ENCODE peak calls at places on chromosome 16, in seven cellular contexts. Z is IMR-90, H is transverse colon, M is Peyer's patch, N is ovary, P is tibial nerve, X is lower leg skin. G is an unnamed sample.

GRCh38 chr16:12500771-12501170 is 302.9 kb downstream of the CPPED1 start:
- DNase-seq in Z (no peak), H (peak), M (peak), N (no peak), P (no peak), X (peak), G (no peak)

GRCh38 chr16:1493746-1494094 is 560 bp downstream of the TELO2 start:
- DNase-seq in Z (no peak), H (no peak), M (no peak), N (no peak), P (no peak), X (no peak), G (peak)

GRCh38 chr16:48117217-48118105 is 38.3 kb downstream of the ABCC12 start:
- DNase-seq in Z (no peak), H (peak), M (no peak), N (no peak), P (no peak), X (no peak), G (peak)

GRCh38 chr16:23434380-23434779 is 18.6 kb downstream of the COG7 start:
- DNase-seq in Z (peak), H (no peak), M (no peak), N (no peak), P (no peak), X (no peak), G (peak)

GRCh38 chr16:25135239-25135878 is 23.8 kb downstream of the LCMT1 start:
- DNase-seq in Z (peak), H (peak), M (no peak), N (no peak), P (no peak), X (no peak), G (no peak)

GRCh38 chr16:23728112-23728477 is 15.1 kb upstream of the ERN2 start:
- DNase-seq in Z (no peak), H (no peak), M (no peak), N (no peak), P (no peak), X (no peak), G (no peak)

GRCh38 chr16:280552-280951 is at the start of gene ARHGDIG:
- DNase-seq in Z (no peak), H (no peak), M (no peak), N (no peak), P (no peak), X (no peak), G (no peak)

GRCh38 chr16:59632266-59632855 is 898.2 kb upstream of the GOT2 start:
- DNase-seq in Z (peak), H (no peak), M (no peak), N (no peak), P (no peak), X (no peak), G (peak)

GRCh38 chr16:19131809-19132777 is 18.3 kb downstream of the ITPRIPL2 start:
- DNase-seq in Z (no peak), H (no peak), M (no peak), N (no peak), P (no peak), X (no peak), G (no peak)

GRCh38 chr16:84357191-84357651 is 11.1 kb upstream of the ATP2C2 start:
- DNase-seq in Z (peak), H (no peak), M (no peak), N (no peak), P (no peak), X (no peak), G (no peak)

GRCh38 chr16:70490261-70490660 is 33.1 kb downstream of the COG4 start:
- DNase-seq in Z (peak), H (no peak), M (no peak), N (no peak), P (no peak), X (no peak), G (no peak)

GRCh38 chr16:26344976-26345375 is 653.2 kb downstream of the HS3ST4 start:
- DNase-seq in Z (no peak), H (no peak), M (no peak), N (no peak), P (no peak), X (no peak), G (no peak)

GRCh38 chr16:84461504-84462295 is 42.8 kb downstream of the MEAK7 start:
- DNase-seq in Z (no peak), H (no peak), M (peak), N (no peak), P (no peak), X (no peak), G (no peak)

GRCh38 chr16:57297856-57298255 is 13.4 kb upstream of the PLLP start:
- DNase-seq in Z (no peak), H (no peak), M (peak), N (no peak), P (no peak), X (no peak), G (peak)

GRCh38 chr16:57300387-57301125 is 16.1 kb upstream of the PLLP start:
- DNase-seq in Z (peak), H (peak), M (peak), N (peak), P (peak), X (peak), G (peak)

GRCh38 chr16:57299009-57299718 is 14.7 kb upstream of the PLLP start:
- DNase-seq in Z (no peak), H (peak), M (peak), N (no peak), P (no peak), X (peak), G (no peak)

GRCh38 chr16:57301126-57301817 is 16.8 kb upstream of the PLLP start:
- DNase-seq in Z (no peak), H (no peak), M (peak), N (peak), P (no peak), X (no peak), G (no peak)

GRCh38 chr16:57299719-57300386 is 15.4 kb upstream of the PLLP start:
- DNase-seq in Z (peak), H (peak), M (peak), N (peak), P (peak), X (peak), G (peak)
- TF ChIP-seq POLR2A in Z (no peak), H (no peak), M (no peak), N (no peak), P (peak), X (no peak), G (no peak)

DNA sequence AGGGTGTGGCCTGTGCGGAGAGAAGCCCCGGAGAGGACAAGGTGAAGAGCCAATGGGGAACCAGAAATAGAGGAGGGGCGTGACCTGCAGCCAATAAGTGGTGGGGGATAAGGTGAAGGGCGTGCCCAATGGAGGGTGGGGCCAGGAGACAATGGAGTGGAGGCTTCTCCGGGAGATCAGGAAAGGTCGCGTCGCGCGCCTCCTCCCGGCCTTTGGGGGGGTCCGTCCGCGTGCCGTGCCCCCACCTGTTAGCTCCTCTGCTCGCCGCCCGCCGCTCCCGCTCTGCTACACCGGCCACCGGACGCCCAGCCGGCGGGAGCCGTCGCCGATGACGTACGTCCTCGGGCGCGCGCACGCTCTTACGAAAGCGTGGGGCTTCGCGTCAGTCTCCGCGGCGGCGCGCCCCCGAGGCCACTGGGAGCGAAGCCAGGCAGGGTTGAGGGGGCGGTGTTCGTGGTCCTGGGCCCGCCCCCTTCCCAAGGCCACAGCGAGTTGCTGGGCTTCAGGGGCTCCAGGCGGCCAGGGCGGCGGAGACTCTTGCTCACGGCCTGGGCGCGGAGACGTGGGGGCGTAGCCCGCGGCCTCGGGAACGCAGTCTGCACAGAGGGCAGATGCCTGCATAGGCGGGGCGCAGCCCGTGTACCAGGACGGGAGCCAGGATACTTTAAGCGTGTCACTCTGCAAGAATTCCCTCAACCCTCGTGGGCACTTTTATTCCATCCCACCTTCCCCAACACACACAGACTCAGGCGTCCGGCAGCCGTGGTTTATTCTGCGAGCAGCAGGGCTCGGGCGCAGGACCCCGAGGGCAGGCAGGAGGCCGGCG is at the start of gene MATCAP1:
- DNase-seq in Z (peak), H (peak), M (peak), N (peak), P (peak), X (peak), G (peak)
- TF ChIP-seq POLR2A in Z (peak), H (peak), M (peak), N (peak), P (peak), X (no peak), G (peak)

DNA sequence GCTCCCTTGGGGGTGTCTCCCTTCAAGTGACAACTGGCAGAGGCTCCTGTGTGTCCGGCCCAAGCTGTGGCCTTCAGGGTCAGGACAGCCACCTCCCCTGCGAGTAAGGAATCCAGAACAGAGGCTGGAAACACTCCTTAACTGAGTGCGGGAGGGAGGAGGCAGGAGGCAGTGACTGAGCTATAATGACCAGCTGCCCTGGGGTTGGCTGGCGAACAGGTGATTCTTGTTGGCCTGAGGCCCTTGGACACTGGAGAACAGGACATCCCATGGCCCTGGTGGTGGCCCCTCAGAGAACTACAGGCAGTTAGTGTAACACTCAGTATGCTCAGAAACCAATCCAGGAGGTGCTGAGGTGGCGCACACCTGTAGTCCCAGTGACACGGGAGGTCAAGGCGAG is 9.4 kb upstream of the SNAI3 start:
- DNase-seq in Z (no peak), H (no peak), M (no peak), N (no peak), P (no peak), X (no peak), G (no peak)
- TF ChIP-seq POLR2A in Z (no peak), H (no peak), M (no peak), N (no peak), P (no peak), X (no peak), G (no peak)

GRCh38 chr16:65295527-65295926 is 173.7 kb upstream of the CDH11 start:
- DNase-seq in Z (no peak), H (no peak), M (no peak), N (no peak), P (no peak), X (no peak), G (no peak)
- TF ChIP-seq POLR2A in Z (no peak), H (no peak), M (no peak), N (no peak), P (no peak), X (no peak), G (no peak)

GRCh38 chr16:75379339-75379738 is 54.0 kb downstream of the CFDP1 start:
- DNase-seq in Z (no peak), H (no peak), M (no peak), N (no peak), P (no peak), X (no peak), G (no peak)

GRCh38 chr16:75378616-75379015 is 54.7 kb downstream of the CFDP1 start:
- DNase-seq in Z (no peak), H (no peak), M (no peak), N (no peak), P (no peak), X (no peak), G (no peak)

GRCh38 chr16:75382611-75383010 is 50.7 kb downstream of the CFDP1 start:
- DNase-seq in Z (no peak), H (no peak), M (no peak), N (no peak), P (no peak), X (no peak), G (no peak)

GRCh38 chr16:75379911-75380847 is 53.1 kb downstream of the CFDP1 start:
- DNase-seq in Z (no peak), H (peak), M (no peak), N (no peak), P (no peak), X (peak), G (peak)

GRCh38 chr16:75380870-75381269 is 52.4 kb downstream of the CFDP1 start:
- DNase-seq in Z (peak), H (no peak), M (no peak), N (no peak), P (no peak), X (no peak), G (no peak)
- TF ChIP-seq POLR2A in Z (no peak), H (no peak), M (no peak), N (no peak), P (no peak), X (no peak), G (no peak)

GRCh38 chr16:82627811-82628339 is 1.1 kb downstream of the CDH13 start:
- DNase-seq in Z (peak), H (peak), M (no peak), N (no peak), P (no peak), X (peak), G (no peak)

GRCh38 chr16:82630688-82631087 is 3.9 kb downstream of the CDH13 start:
- DNase-seq in Z (peak), H (no peak), M (no peak), N (no peak), P (no peak), X (no peak), G (no peak)

GRCh38 chr16:82630219-82630618 is 3.5 kb downstream of the CDH13 start:
- DNase-seq in Z (peak), H (no peak), M (no peak), N (no peak), P (no peak), X (no peak), G (no peak)

GRCh38 chr16:82628741-82629140 is 2.0 kb downstream of the CDH13 start:
- DNase-seq in Z (no peak), H (no peak), M (no peak), N (no peak), P (no peak), X (no peak), G (no peak)

GRCh38 chr16:82629441-82630027 is 2.8 kb downstream of the CDH13 start:
- DNase-seq in Z (peak), H (no peak), M (no peak), N (no peak), P (no peak), X (peak), G (no peak)
- TF ChIP-seq POLR2A in Z (no peak), H (no peak), M (no peak), N (no peak), P (no peak), X (no peak), G (no peak)